ENCODE peak calls at places on chromosomes 3 and 15, in ten cellular contexts. N, V, H, R, F, A, B, D, O and X are unnamed samples.
A peak's percentile ranks its signal among the peaks of the same experiment; 100 is the strongest.

GRCh38 chr3:80297720-80298119 is 529.9 kb upstream of the ROBO1 start:
- DNase-seq in H (no peak), V (no peak), D (no peak), N (no peak), O (no peak), R (no peak), A (no peak), F (no peak), B (no peak), X (no peak)

GRCh38 chr15:49901867-49902775 is 216.9 kb downstream of the ATP8B4 start:
- DNase-seq in H (peak; percentile 65), B (no peak), O (no peak), N (no peak), R (no peak), V (no peak), F (peak; percentile 69), D (no peak), A (no peak), X (no peak)

GRCh38 chr3:109927161-109927560 is 589.8 kb upstream of the DPPA4 start:
- DNase-seq in B (no peak), N (no peak), H (peak; percentile 98), D (no peak), F (peak; percentile 97), O (no peak), R (no peak), A (peak; percentile 50), V (no peak), X (no peak)

GRCh38 chr3:157501863-157502262 is 1.4 kb downstream of the VEPH1 start:
- DNase-seq in V (no peak), F (no peak), N (no peak), D (no peak), A (no peak), B (no peak), H (no peak), R (no peak), O (no peak), X (no peak)

GRCh38 chr3:180278583-180279188 is 241.9 kb upstream of the PEX5L start:
- DNase-seq in D (no peak), H (no peak), B (no peak), F (no peak), V (no peak), O (no peak), R (no peak), N (no peak), A (no peak), X (no peak)

GRCh38 chr3:143998266-143998665 is 26.6 kb downstream of the DIPK2A start:
- DNase-seq in A (no peak), H (peak; percentile 72), O (no peak), F (peak; percentile 34), V (no peak), B (no peak), N (peak; percentile 14), D (no peak), R (no peak), X (peak; percentile 36)

GRCh38 chr3:111810909-111811308 is 48.2 kb upstream of the PHLDB2 start:
- DNase-seq in D (no peak), A (peak; percentile 32), B (no peak), R (no peak), V (no peak), N (no peak), F (peak; percentile 91), H (peak; percentile 94), O (no peak), X (no peak)

GRCh38 chr15:92634641-92635272 is 20.8 kb downstream of the FAM174B start:
- DNase-seq in V (no peak), F (no peak), A (no peak), H (no peak), B (no peak), N (no peak), O (no peak), D (no peak), R (no peak), X (no peak)

GRCh38 chr3:28053759-28054158 is 187.7 kb upstream of the CMC1 start:
- DNase-seq in N (no peak), D (no peak), A (peak; percentile 9), B (no peak), V (no peak), R (no peak), H (peak; percentile 40), F (peak; percentile 91), O (no peak), X (no peak)

GRCh38 chr3:188936597-188937107 is 235.1 kb upstream of the TPRG1 start:
- DNase-seq in R (no peak), D (no peak), A (no peak), F (no peak), N (no peak), O (no peak), B (no peak), V (no peak), H (peak; percentile 22), X (no peak)

GRCh38 chr3:122102191-122102935 is 47.2 kb downstream of the CD86 start:
- DNase-seq in V (no peak), F (no peak), R (no peak), A (no peak), D (no peak), O (no peak), H (no peak), N (no peak), B (no peak), X (no peak)

GRCh38 chr15:65884511-65884910 is 15.2 kb downstream of the RAB11A start:
- DNase-seq in A (no peak), B (no peak), N (no peak), R (no peak), O (no peak), F (no peak), D (no peak), H (no peak), V (no peak), X (no peak)

GRCh38 chr3:149658444-149659172 is 783 bp upstream of the WWTR1 start:
- DNase-seq in N (peak; percentile 59), A (peak; percentile 84), F (peak; percentile 95), R (peak; percentile 89), D (peak; percentile 93), O (no peak), V (peak; percentile 87), B (peak; percentile 12), H (peak; percentile 86), X (peak; percentile 86)

GRCh38 chr3:143416229-143416628 is 296.7 kb downstream of the CHST2 start:
- DNase-seq in N (no peak), H (no peak), F (no peak), O (no peak), D (no peak), R (no peak), A (no peak), B (no peak), V (no peak), X (no peak)

GRCh38 chr15:101296418-101297405 is 1.7 kb upstream of the SNRPA1 start:
- DNase-seq in F (peak; percentile 79), R (no peak), A (no peak), V (no peak), N (no peak), O (no peak), H (peak; percentile 29), B (no peak), D (no peak), X (no peak)

DNA sequence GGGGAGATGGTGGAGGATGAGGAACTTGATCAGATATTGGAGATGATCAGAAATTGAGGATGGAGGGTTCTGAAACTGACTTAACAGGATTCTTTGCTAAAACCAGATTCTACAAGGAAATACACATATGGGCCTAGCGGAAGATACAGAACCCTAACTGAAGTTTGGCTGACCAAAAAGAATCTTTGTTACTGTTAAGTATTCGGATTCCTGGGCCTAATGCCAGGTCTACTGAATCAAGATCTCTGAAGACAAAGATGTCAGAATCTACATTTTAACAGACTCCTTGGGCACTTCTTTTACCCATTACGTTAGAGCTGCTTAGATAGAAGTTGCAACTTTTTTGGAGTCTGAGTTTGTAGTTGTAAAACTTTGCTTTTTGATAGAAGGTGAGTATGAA is 137.7 kb downstream of the FNDC3B start:
- DNase-seq in F (peak; percentile 64), H (peak; percentile 80), O (no peak), A (no peak), V (peak; percentile 25), R (no peak), N (no peak), D (no peak), B (no peak), X (no peak)
- H3K4me1 ChIP-seq in F (peaks cover 21% of the 10 kb centered on the region), H (peaks cover 25% of the 10 kb centered on the region), O (peaks cover 7% of the 10 kb centered on the region), A (peaks cover 15% of the 10 kb centered on the region), V (peaks cover 24% of the 10 kb centered on the region), R (peaks cover 20% of the 10 kb centered on the region), N (peaks cover 11% of the 10 kb centered on the region), D (peaks cover 87% of the 10 kb centered on the region), B (no peaks in the 10 kb centered on the region), X (peaks cover 52% of the 10 kb centered on the region)

GRCh38 chr3:52247455-52248164 is 2.1 kb downstream of the PPM1M start:
- DNase-seq in O (no peak), R (no peak), B (no peak), V (no peak), A (peak; percentile 4), D (peak; percentile 58), N (no peak), H (no peak), F (no peak), X (no peak)

GRCh38 chr3:52248816-52249547 is 3.4 kb downstream of the PPM1M start:
- DNase-seq in F (peak; percentile 25), O (no peak), B (peak; percentile 53), D (peak; percentile 72), H (no peak), A (peak; percentile 29), V (no peak), R (no peak), N (no peak), X (no peak)

GRCh38 chr3:52246728-52247454 is 1.3 kb downstream of the PPM1M start:
- DNase-seq in F (no peak), O (no peak), H (no peak), V (no peak), B (no peak), N (no peak), R (no peak), D (peak; percentile 67), A (no peak), X (peak; percentile 71)

GRCh38 chr3:52249683-52250082 is 4.1 kb downstream of the PPM1M start:
- DNase-seq in A (no peak), D (no peak), B (no peak), H (no peak), V (no peak), F (no peak), R (no peak), N (no peak), O (no peak), X (no peak)

GRCh38 chr3:52248165-52248541 is 2.6 kb downstream of the PPM1M start:
- DNase-seq in R (no peak), A (no peak), O (no peak), B (no peak), V (no peak), F (no peak), H (no peak), D (peak; percentile 58), N (no peak), X (no peak)
- H3K4me1 ChIP-seq in R (no peaks in the 10 kb centered on the region), A (peaks cover 17% of the 10 kb centered on the region), O (peaks cover 9% of the 10 kb centered on the region), B (peaks cover 92% of the 10 kb centered on the region), V (peaks cover 4% of the 10 kb centered on the region), F (peaks cover 18% of the 10 kb centered on the region), H (peaks cover 20% of the 10 kb centered on the region), D (peaks cover 22% of the 10 kb centered on the region), N (peaks cover 5% of the 10 kb centered on the region), X (peaks cover 53% of the 10 kb centered on the region)

GRCh38 chr3:152377184-152377570 is 108.4 kb downstream of the MBNL1 start:
- DNase-seq in B (no peak), R (no peak), N (no peak), V (no peak), H (no peak), A (no peak), D (no peak), O (no peak), F (no peak), X (no peak)
- H3K4me1 ChIP-seq in B (peaks cover 50% of the 10 kb centered on the region), R (peaks cover 8% of the 10 kb centered on the region), N (no peaks in the 10 kb centered on the region), V (peaks cover 28% of the 10 kb centered on the region), H (peaks cover 22% of the 10 kb centered on the region), A (peaks cover 6% of the 10 kb centered on the region), D (peaks cover 100% of the 10 kb centered on the region), O (no peaks in the 10 kb centered on the region), F (peaks cover 60% of the 10 kb centered on the region), X (peaks cover 33% of the 10 kb centered on the region)

GRCh38 chr3:194688207-194688711 is 2.6 kb downstream of the FAM43A start:
- DNase-seq in B (peak; percentile 47), D (no peak), F (peak; percentile 30), H (peak; percentile 23), N (peak; percentile 34), O (no peak), R (no peak), A (peak; percentile 42), V (peak; percentile 61), X (peak; percentile 47)
- H3K4me1 ChIP-seq in B (peaks cover 39% of the 10 kb centered on the region), D (peaks cover 37% of the 10 kb centered on the region), F (peaks cover 22% of the 10 kb centered on the region), H (peaks cover 14% of the 10 kb centered on the region), N (peaks cover 14% of the 10 kb centered on the region), O (peaks cover 10% of the 10 kb centered on the region), R (peaks cover 14% of the 10 kb centered on the region), A (peaks cover 43% of the 10 kb centered on the region), V (peaks cover 14% of the 10 kb centered on the region), X (peaks cover 55% of the 10 kb centered on the region)